ENCODE peak calls at places on chromosome 5, in ten cellular contexts. One of them, this sample, is unnamed.

GRCh38 chr5:124398471-124398870 is 348.0 kb downstream of the ZNF608 start:
- DNase-seq in WTC11: no peak
- DNase-seq in PC-3: no peak
- DNase-seq in GM04503: no peak
- DNase-seq in cardiac muscle cell: no peak
- DNase-seq in Right ventricle myocardium superior: no peak
- DNase-seq in lower lobe of right lung: no peak
- DNase-seq in activated T-cell treated with anti-CD3 and anti-CD28 coated beads, Interleukin-2, amount 50 U/mL, for 1 hour: no peak
- DNase-seq in prostate gland: no peak
- DNase-seq in COR-L47: no peak
- DNase-seq in this sample: no peak

GRCh38 chr5:169805527-169805934 is 168.5 kb downstream of the DOCK2 start:
- DNase-seq in Right ventricle myocardium superior: no peak
- DNase-seq in cardiac muscle cell: no peak
- DNase-seq in prostate gland: no peak
- DNase-seq in COR-L47: no peak
- DNase-seq in lower lobe of right lung: no peak
- DNase-seq in PC-3: no peak
- DNase-seq in activated T-cell treated with anti-CD3 and anti-CD28 coated beads, Interleukin-2, amount 50 U/mL, for 1 hour: no peak
- DNase-seq in WTC11: no peak
- DNase-seq in GM04503: no peak
- DNase-seq in this sample: no peak

GRCh38 chr5:154213592-154213991 is 23.1 kb downstream of the GALNT10 start:
- DNase-seq in cardiac muscle cell: no peak
- DNase-seq in COR-L47: no peak
- DNase-seq in prostate gland: no peak
- DNase-seq in PC-3: no peak
- DNase-seq in activated T-cell treated with anti-CD3 and anti-CD28 coated beads, Interleukin-2, amount 50 U/mL, for 1 hour: no peak
- DNase-seq in lower lobe of right lung: no peak
- DNase-seq in WTC11: no peak
- DNase-seq in GM04503: no peak
- DNase-seq in Right ventricle myocardium superior: no peak
- DNase-seq in this sample: no peak

GRCh38 chr5:113205323-113205722 is 228.7 kb downstream of the DCP2 start:
- DNase-seq in cardiac muscle cell: no peak
- DNase-seq in activated T-cell treated with anti-CD3 and anti-CD28 coated beads, Interleukin-2, amount 50 U/mL, for 1 hour: no peak
- DNase-seq in prostate gland: no peak
- DNase-seq in Right ventricle myocardium superior: no peak
- DNase-seq in PC-3: no peak
- DNase-seq in WTC11: no peak
- DNase-seq in COR-L47: no peak
- DNase-seq in GM04503: no peak
- DNase-seq in lower lobe of right lung: no peak
- DNase-seq in this sample: no peak

GRCh38 chr5:127562252-127562651 is 44.8 kb downstream of the PRRC1 start:
- DNase-seq in PC-3: peak
- DNase-seq in COR-L47: no peak
- DNase-seq in WTC11: peak
- DNase-seq in Right ventricle myocardium superior: no peak
- DNase-seq in lower lobe of right lung: no peak
- DNase-seq in prostate gland: no peak
- DNase-seq in cardiac muscle cell: peak
- DNase-seq in GM04503: no peak
- DNase-seq in activated T-cell treated with anti-CD3 and anti-CD28 coated beads, Interleukin-2, amount 50 U/mL, for 1 hour: no peak
- DNase-seq in this sample: peak

GRCh38 chr5:124812771-124813358 is 66.4 kb upstream of the ZNF608 start:
- DNase-seq in activated T-cell treated with anti-CD3 and anti-CD28 coated beads, Interleukin-2, amount 50 U/mL, for 1 hour: no peak
- DNase-seq in GM04503: no peak
- DNase-seq in PC-3: peak
- DNase-seq in prostate gland: no peak
- DNase-seq in lower lobe of right lung: no peak
- DNase-seq in cardiac muscle cell: no peak
- DNase-seq in Right ventricle myocardium superior: no peak
- DNase-seq in WTC11: no peak
- DNase-seq in COR-L47: no peak
- DNase-seq in this sample: no peak

GRCh38 chr5:123344819-123345426 is 78.3 kb downstream of the CEP120 start:
- DNase-seq in Right ventricle myocardium superior: no peak
- DNase-seq in GM04503: no peak
- DNase-seq in prostate gland: peak
- DNase-seq in WTC11: peak
- DNase-seq in cardiac muscle cell: peak
- DNase-seq in PC-3: peak
- DNase-seq in COR-L47: peak
- DNase-seq in activated T-cell treated with anti-CD3 and anti-CD28 coated beads, Interleukin-2, amount 50 U/mL, for 1 hour: no peak
- DNase-seq in lower lobe of right lung: no peak
- DNase-seq in this sample: no peak

GRCh38 chr5:54360925-54361662 is 50.7 kb upstream of the ARL15 start:
- DNase-seq in activated T-cell treated with anti-CD3 and anti-CD28 coated beads, Interleukin-2, amount 50 U/mL, for 1 hour: no peak
- DNase-seq in cardiac muscle cell: no peak
- DNase-seq in PC-3: no peak
- DNase-seq in prostate gland: no peak
- DNase-seq in Right ventricle myocardium superior: no peak
- DNase-seq in COR-L47: no peak
- DNase-seq in lower lobe of right lung: no peak
- DNase-seq in WTC11: no peak
- DNase-seq in GM04503: no peak
- DNase-seq in this sample: no peak

GRCh38 chr5:68593211-68593701 is 377.7 kb downstream of the PIK3R1 start:
- DNase-seq in COR-L47: no peak
- DNase-seq in GM04503: no peak
- DNase-seq in WTC11: no peak
- DNase-seq in Right ventricle myocardium superior: no peak
- DNase-seq in activated T-cell treated with anti-CD3 and anti-CD28 coated beads, Interleukin-2, amount 50 U/mL, for 1 hour: no peak
- DNase-seq in prostate gland: peak
- DNase-seq in cardiac muscle cell: no peak
- DNase-seq in PC-3: no peak
- DNase-seq in lower lobe of right lung: no peak
- DNase-seq in this sample: no peak

GRCh38 chr5:154477382-154478223 is 424 bp downstream of the HAND1 start:
- DNase-seq in COR-L47: peak
- DNase-seq in activated T-cell treated with anti-CD3 and anti-CD28 coated beads, Interleukin-2, amount 50 U/mL, for 1 hour: no peak
- DNase-seq in prostate gland: no peak
- DNase-seq in GM04503: no peak
- DNase-seq in cardiac muscle cell: peak
- DNase-seq in Right ventricle myocardium superior: no peak
- DNase-seq in WTC11: peak
- DNase-seq in lower lobe of right lung: no peak
- DNase-seq in PC-3: no peak
- DNase-seq in this sample: no peak

GRCh38 chr5:14226992-14227391 is 83.8 kb downstream of the TRIO start:
- DNase-seq in lower lobe of right lung: no peak
- DNase-seq in PC-3: no peak
- DNase-seq in cardiac muscle cell: no peak
- DNase-seq in Right ventricle myocardium superior: no peak
- DNase-seq in prostate gland: no peak
- DNase-seq in GM04503: no peak
- DNase-seq in COR-L47: no peak
- DNase-seq in activated T-cell treated with anti-CD3 and anti-CD28 coated beads, Interleukin-2, amount 50 U/mL, for 1 hour: no peak
- DNase-seq in WTC11: no peak
- DNase-seq in this sample: no peak

GRCh38 chr5:124410539-124410938 is 335.9 kb downstream of the ZNF608 start:
- DNase-seq in lower lobe of right lung: no peak
- DNase-seq in WTC11: no peak
- DNase-seq in COR-L47: no peak
- DNase-seq in prostate gland: no peak
- DNase-seq in PC-3: no peak
- DNase-seq in Right ventricle myocardium superior: no peak
- DNase-seq in cardiac muscle cell: no peak
- DNase-seq in GM04503: no peak
- DNase-seq in activated T-cell treated with anti-CD3 and anti-CD28 coated beads, Interleukin-2, amount 50 U/mL, for 1 hour: no peak
- DNase-seq in this sample: no peak

GRCh38 chr5:99926463-99926862 is 608.7 kb upstream of the FAM174A start:
- DNase-seq in Right ventricle myocardium superior: no peak
- DNase-seq in activated T-cell treated with anti-CD3 and anti-CD28 coated beads, Interleukin-2, amount 50 U/mL, for 1 hour: no peak
- DNase-seq in GM04503: no peak
- DNase-seq in COR-L47: no peak
- DNase-seq in cardiac muscle cell: no peak
- DNase-seq in lower lobe of right lung: no peak
- DNase-seq in WTC11: no peak
- DNase-seq in PC-3: no peak
- DNase-seq in prostate gland: no peak
- DNase-seq in this sample: no peak

GRCh38 chr5:107486489-107486888 is 184.2 kb downstream of the EFNA5 start:
- DNase-seq in COR-L47: no peak
- DNase-seq in GM04503: no peak
- DNase-seq in lower lobe of right lung: no peak
- DNase-seq in Right ventricle myocardium superior: no peak
- DNase-seq in activated T-cell treated with anti-CD3 and anti-CD28 coated beads, Interleukin-2, amount 50 U/mL, for 1 hour: no peak
- DNase-seq in cardiac muscle cell: no peak
- DNase-seq in WTC11: no peak
- DNase-seq in PC-3: peak
- DNase-seq in prostate gland: no peak
- DNase-seq in this sample: no peak

GRCh38 chr5:159002201-159002600 is 97.5 kb downstream of the EBF1 start:
- DNase-seq in WTC11: no peak
- DNase-seq in cardiac muscle cell: no peak
- DNase-seq in activated T-cell treated with anti-CD3 and anti-CD28 coated beads, Interleukin-2, amount 50 U/mL, for 1 hour: no peak
- DNase-seq in PC-3: no peak
- DNase-seq in GM04503: no peak
- DNase-seq in COR-L47: no peak
- DNase-seq in prostate gland: no peak
- DNase-seq in lower lobe of right lung: no peak
- DNase-seq in Right ventricle myocardium superior: no peak
- DNase-seq in this sample: no peak

GRCh38 chr5:32951878-32952277 is 240.8 kb downstream of the NPR3 start:
- DNase-seq in PC-3: no peak
- DNase-seq in lower lobe of right lung: no peak
- DNase-seq in COR-L47: no peak
- DNase-seq in cardiac muscle cell: no peak
- DNase-seq in GM04503: no peak
- DNase-seq in WTC11: no peak
- DNase-seq in Right ventricle myocardium superior: no peak
- DNase-seq in prostate gland: no peak
- DNase-seq in activated T-cell treated with anti-CD3 and anti-CD28 coated beads, Interleukin-2, amount 50 U/mL, for 1 hour: no peak
- DNase-seq in this sample: no peak

GRCh38 chr5:176540476-176540899 is 3.3 kb upstream of the RNF44 start:
- DNase-seq in PC-3: no peak
- DNase-seq in prostate gland: no peak
- DNase-seq in lower lobe of right lung: no peak
- DNase-seq in cardiac muscle cell: no peak
- DNase-seq in Right ventricle myocardium superior: no peak
- DNase-seq in COR-L47: no peak
- DNase-seq in activated T-cell treated with anti-CD3 and anti-CD28 coated beads, Interleukin-2, amount 50 U/mL, for 1 hour: no peak
- DNase-seq in WTC11: no peak
- DNase-seq in GM04503: no peak
- DNase-seq in this sample: no peak

GRCh38 chr5:82104872-82105271 is 133.0 kb downstream of the ATG10 start:
- DNase-seq in PC-3: no peak
- DNase-seq in COR-L47: peak
- DNase-seq in activated T-cell treated with anti-CD3 and anti-CD28 coated beads, Interleukin-2, amount 50 U/mL, for 1 hour: no peak
- DNase-seq in prostate gland: no peak
- DNase-seq in GM04503: no peak
- DNase-seq in Right ventricle myocardium superior: no peak
- DNase-seq in WTC11: no peak
- DNase-seq in lower lobe of right lung: no peak
- DNase-seq in cardiac muscle cell: no peak
- DNase-seq in this sample: no peak

GRCh38 chr5:6710551-6711318 is 2.5 kb upstream of the TENT4A start:
- DNase-seq in activated T-cell treated with anti-CD3 and anti-CD28 coated beads, Interleukin-2, amount 50 U/mL, for 1 hour: no peak
- DNase-seq in PC-3: no peak
- DNase-seq in cardiac muscle cell: no peak
- DNase-seq in lower lobe of right lung: no peak
- DNase-seq in prostate gland: no peak
- DNase-seq in WTC11: no peak
- DNase-seq in COR-L47: no peak
- DNase-seq in GM04503: no peak
- DNase-seq in Right ventricle myocardium superior: no peak
- DNase-seq in this sample: no peak

This sample was measured in GDM1.